ENCODE peak calls at places on chromosome 5, in four cellular contexts. S is GM23338, X is cardiac fibroblast, K is stomach. E is an unnamed sample.
A peak's percentile ranks its signal among the peaks of the same experiment; 100 is the strongest.

GRCh38 chr5:170403675-170404074 is 14.5 kb upstream of the KCNMB1 start:
- DNase-seq in S (peak; percentile 71), X (no peak), K (no peak), E (no peak)

GRCh38 chr5:31362931-31363568 is 168.8 kb downstream of the DROSHA start:
- DNase-seq in S (no peak), X (peak; percentile 31), K (no peak), E (no peak)

GRCh38 chr5:14930486-14930885 is 58.9 kb upstream of the ANKH start:
- DNase-seq in S (no peak), X (no peak), K (no peak), E (no peak)

GRCh38 chr5:137666109-137666850 is 69.6 kb downstream of the KLHL3 start:
- DNase-seq in S (no peak), X (peak; percentile 46), K (peak; percentile 35), E (no peak)

GRCh38 chr5:2719332-2719731 is 32.1 kb downstream of the IRX2 start:
- DNase-seq in S (no peak), X (no peak), K (no peak), E (no peak)

GRCh38 chr5:179732918-179733763 is 519 bp downstream of the MAML1 start:
- DNase-seq in S (peak; percentile 58), X (peak; percentile 30), K (peak; percentile 40), E (peak; percentile 64)

GRCh38 chr5:141641634-141642278 is 5.0 kb downstream of the RELL2 start:
- DNase-seq in S (peak; percentile 40), X (peak; percentile 54), K (no peak), E (no peak)

GRCh38 chr5:122921826-122922225 is 76.4 kb downstream of the SNX24 start:
- DNase-seq in S (peak; percentile 61), X (peak; percentile 4), K (no peak), E (no peak)

GRCh38 chr5:107464403-107464802 is 206.3 kb downstream of the EFNA5 start:
- DNase-seq in S (no peak), X (no peak), K (no peak), E (no peak)

GRCh38 chr5:109844695-109845094 is 155.0 kb downstream of the MAN2A1 start:
- DNase-seq in S (no peak), X (peak; percentile 39), K (no peak), E (no peak)

GRCh38 chr5:36389245-36389644 is 87.5 kb upstream of the RANBP3L start:
- DNase-seq in S (no peak), X (peak; percentile 61), K (no peak), E (no peak)

GRCh38 chr5:153641183-153641688 is 150.8 kb downstream of the GRIA1 start:
- DNase-seq in S (no peak), X (peak; percentile 41), K (no peak), E (no peak)

GRCh38 chr5:53434566-53434965 is 45.9 kb upstream of the FST start:
- DNase-seq in S (no peak), X (no peak), K (no peak), E (no peak)

GRCh38 chr5:163705983-163706771 is 200.8 kb downstream of the MAT2B start:
- DNase-seq in S (no peak), X (peak; percentile 33), K (no peak), E (no peak)

GRCh38 chr5:83469075-83469474 is 2.5 kb upstream of the VCAN start:
- DNase-seq in S (no peak), X (no peak), K (no peak), E (no peak)

GRCh38 chr5:83470920-83471404 is 582 bp upstream of the VCAN start:
- DNase-seq in S (peak; percentile 56), X (peak; percentile 25), K (no peak), E (no peak)

GRCh38 chr5:83472213-83472507 is 616 bp downstream of the VCAN start:
- DNase-seq in S (no peak), X (no peak), K (no peak), E (no peak)

GRCh38 chr5:83471405-83472212 is at the start of gene VCAN:
- DNase-seq in S (peak; percentile 84), X (peak; percentile 94), K (no peak), E (peak; percentile 60)

GRCh38 chr5:83470516-83470915 is 1.0 kb upstream of the VCAN start:
- DNase-seq in S (no peak), X (no peak), K (no peak), E (no peak)
- H3K4me3 ChIP-seq in S (peak overlapping the region; percentile 76), X (peak overlapping the region; percentile 60), K (no peak overlapping the region), E (no peak overlapping the region)

DNA sequence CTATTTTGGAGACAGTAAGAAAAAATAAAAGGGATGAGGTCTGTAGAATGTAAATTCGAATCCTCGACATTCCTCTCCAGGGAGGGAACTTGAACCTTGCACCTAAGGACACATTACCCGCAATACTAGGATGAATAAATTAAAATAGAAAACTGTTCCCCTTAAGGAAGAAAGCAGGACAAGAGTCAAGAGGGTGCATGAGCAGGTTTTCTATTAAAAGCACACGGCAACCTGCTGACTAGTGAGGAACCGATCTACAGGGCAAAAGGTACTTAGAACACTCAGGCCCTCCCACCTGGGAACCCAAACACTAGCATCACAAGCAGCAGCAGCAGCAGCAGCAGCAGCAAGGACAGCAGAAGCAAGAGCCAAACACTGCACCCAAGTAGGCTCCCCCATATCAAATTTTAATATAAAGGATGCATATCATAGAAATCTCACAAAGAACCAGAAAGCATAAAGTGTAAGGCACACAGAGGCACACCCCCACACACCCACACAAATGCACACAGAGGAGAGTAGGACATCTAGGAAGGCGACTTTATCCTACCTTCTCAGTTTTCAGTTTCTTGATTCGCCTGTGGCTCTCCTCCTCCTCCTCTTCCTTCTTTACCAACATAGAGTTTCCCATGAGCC is 2.8 kb downstream of the ZNF608 start:
- DNase-seq in S (no peak), X (peak; percentile 23), K (no peak), E (no peak)
- H3K4me3 ChIP-seq in S (peak overlapping the region; percentile 63), X (peak overlapping the region; percentile 83), K (peak overlapping the region; percentile 66), E (peak overlapping the region; percentile 73)

GRCh38 chr5:149356391-149356790 is 1.5 kb upstream of the PCYOX1L start:
- DNase-seq in S (no peak), X (no peak), K (no peak), E (no peak)

GRCh38 chr5:149357370-149358293 is at the start of gene PCYOX1L:
- DNase-seq in S (peak; percentile 98), X (peak; percentile 97), K (peak; percentile 96), E (peak; percentile 98)

GRCh38 chr5:149358294-149358651 is 427 bp downstream of the PCYOX1L start:
- DNase-seq in S (peak; percentile 29), X (no peak), K (peak; percentile 35), E (peak; percentile 61)

GRCh38 chr5:149360262-149360661 is 2.4 kb downstream of the PCYOX1L start:
- DNase-seq in S (no peak), X (no peak), K (no peak), E (no peak)

GRCh38 chr5:149358818-149359217 is 972 bp downstream of the PCYOX1L start:
- DNase-seq in S (no peak), X (no peak), K (no peak), E (no peak)
- H3K4me3 ChIP-seq in S (peak overlapping the region; percentile 90), X (no peak overlapping the region), K (no peak overlapping the region), E (peak overlapping the region; percentile 78)

GRCh38 chr5:167296680-167297079 is 994.8 kb upstream of the WWC1 start:
- DNase-seq in S (no peak), X (no peak), K (no peak), E (no peak)

GRCh38 chr5:167290478-167290877 is 1001.0 kb upstream of the WWC1 start:
- DNase-seq in S (no peak), X (no peak), K (no peak), E (no peak)

GRCh38 chr5:167296056-167296455 is 995.4 kb upstream of the WWC1 start:
- DNase-seq in S (no peak), X (no peak), K (no peak), E (no peak)

GRCh38 chr5:167294861-167295685 is 996.4 kb upstream of the WWC1 start:
- DNase-seq in S (peak; percentile 65), X (peak; percentile 86), K (no peak), E (no peak)

GRCh38 chr5:167295686-167296015 is 995.8 kb upstream of the WWC1 start:
- DNase-seq in S (no peak), X (peak; percentile 37), K (no peak), E (no peak)
- H3K4me3 ChIP-seq in S (no peak overlapping the region), X (no peak overlapping the region), K (no peak overlapping the region), E (no peak overlapping the region)

DNA sequence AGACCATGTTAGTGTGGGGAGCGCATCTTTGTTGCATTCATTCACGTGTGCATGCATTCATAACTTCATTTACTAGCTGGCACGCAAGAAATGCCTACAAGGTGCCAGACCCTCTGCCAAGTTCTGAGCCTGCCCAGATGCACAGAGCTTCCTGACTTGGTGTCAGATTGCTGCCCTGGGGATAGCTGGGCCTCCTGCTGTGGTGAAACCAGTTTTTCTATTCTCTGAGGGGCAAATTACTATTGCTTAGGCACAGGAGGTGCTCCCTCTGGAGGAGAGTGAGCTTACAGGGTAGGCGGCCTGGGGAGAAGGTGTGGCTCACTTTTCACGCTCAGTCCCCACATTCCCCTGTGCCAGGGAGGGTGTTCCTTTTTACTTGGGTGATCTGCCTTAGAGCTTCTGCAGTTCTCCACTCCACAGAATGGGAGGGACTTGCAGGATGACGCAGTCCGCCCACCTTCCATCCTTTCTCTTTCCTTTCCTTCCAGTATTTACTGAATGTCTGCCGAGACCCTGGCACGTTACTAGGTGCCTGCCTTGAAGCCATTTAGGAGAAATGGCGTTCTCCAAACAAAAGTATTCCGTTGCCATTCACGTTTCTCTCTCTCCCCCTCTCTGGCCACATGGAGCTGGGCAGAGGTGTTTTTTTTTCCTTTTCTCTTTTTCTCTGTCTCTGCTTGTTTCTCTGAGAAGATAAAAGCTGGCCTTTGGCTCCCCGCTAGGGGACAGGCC is 27.9 kb upstream of the CTNNA1 start:
- DNase-seq in S (peak; percentile 93), X (peak; percentile 79), K (peak; percentile 71), E (peak; percentile 60)
- H3K4me3 ChIP-seq in S (no peak overlapping the region), X (no peak overlapping the region), K (no peak overlapping the region), E (no peak overlapping the region)

DNA sequence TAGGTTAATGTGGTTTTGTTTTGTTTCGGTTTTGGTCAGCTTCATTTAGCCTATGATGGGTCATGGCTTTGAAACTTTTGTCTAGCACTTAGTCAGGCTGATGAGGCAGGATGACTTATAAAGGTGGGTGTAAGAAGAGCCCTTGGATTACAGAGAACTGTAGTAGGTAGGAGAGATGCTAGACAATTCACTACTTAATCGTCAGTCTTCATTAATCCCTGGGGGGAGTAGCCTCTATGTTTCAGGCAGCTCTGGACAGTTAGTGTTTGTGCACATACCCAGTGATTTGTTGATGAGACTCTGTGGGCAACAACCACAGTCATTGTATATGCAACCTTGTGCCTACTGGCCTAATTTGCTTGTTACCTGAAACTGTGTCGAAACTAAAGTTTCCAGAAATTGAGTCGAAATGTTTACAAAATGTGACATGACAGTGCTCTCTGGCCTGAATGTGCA is 113.3 kb downstream of the MTREX start:
- DNase-seq in S (no peak), X (no peak), K (no peak), E (no peak)
- H3K4me3 ChIP-seq in S (no peak overlapping the region), X (no peak overlapping the region), K (no peak overlapping the region), E (no peak overlapping the region)